ENCODE peak calls at places on chromosome 16, in nine cellular contexts. O, S, Z, G, U, I, N, C and Y are unnamed samples.

GRCh38 chr16:53985865-53986264 is 281.9 kb downstream of the FTO start:
- DNase-seq in U (no peak), C (no peak), N (no peak), S (no peak), O (no peak), Z (no peak), G (no peak), I (no peak), Y (no peak)

GRCh38 chr16:1451702-1452392 is 7.5 kb upstream of the CCDC154 start:
- DNase-seq in C (no peak), N (no peak), I (no peak), G (no peak), Z (no peak), U (no peak), O (no peak), S (no peak), Y (no peak)

GRCh38 chr16:29974291-29975133 is 844 bp downstream of the TAOK2 start:
- DNase-seq in U (peak; percentile 35), I (peak; percentile 61), G (no peak), O (no peak), Z (peak; percentile 71), N (no peak), S (peak; percentile 81), C (no peak), Y (peak; percentile 70)

GRCh38 chr16:4160663-4161436 is 44.6 kb upstream of the ADCY9 start:
- DNase-seq in N (no peak), I (no peak), U (no peak), O (no peak), S (no peak), C (no peak), G (no peak), Z (no peak), Y (no peak)

GRCh38 chr16:5024632-5025031 is 9.1 kb downstream of the NAGPA start:
- DNase-seq in Z (no peak), O (peak; percentile 24), N (no peak), C (peak; percentile 57), U (peak; percentile 44), G (no peak), I (no peak), S (no peak), Y (no peak)

GRCh38 chr16:22373662-22374310 is 633 bp downstream of the CDR2 start:
- DNase-seq in I (peak; percentile 73), Z (peak; percentile 26), U (peak; percentile 52), N (no peak), C (peak; percentile 58), G (peak; percentile 78), S (peak; percentile 89), O (no peak), Y (peak; percentile 72)

GRCh38 chr16:46884513-46885293 is 541 bp downstream of the GPT2 start:
- DNase-seq in G (no peak), C (no peak), I (no peak), N (no peak), O (no peak), S (peak; percentile 84), U (peak; percentile 28), Z (no peak), Y (no peak)

GRCh38 chr16:57711-58110 is 4.1 kb downstream of the SNRNP25 start:
- DNase-seq in N (no peak), I (peak; percentile 59), U (no peak), C (no peak), G (no peak), O (no peak), S (peak; percentile 31), Z (no peak), Y (no peak)

GRCh38 chr16:69930117-69930776 is 20.9 kb upstream of the CLEC18A start:
- DNase-seq in S (no peak), U (peak; percentile 43), I (peak; percentile 69), G (no peak), O (peak; percentile 40), N (no peak), Z (peak; percentile 74), C (peak; percentile 61), Y (peak; percentile 44)

GRCh38 chr16:1678500-1679098 is 520 bp downstream of the JPT2 start:
- DNase-seq in N (no peak), I (no peak), C (peak; percentile 50), O (no peak), S (no peak), U (peak; percentile 51), G (peak; percentile 66), Z (peak; percentile 17), Y (no peak)

GRCh38 chr16:1019234-1019933 is 37.8 kb downstream of the SOX8 start:
- DNase-seq in U (no peak), C (no peak), I (no peak), G (no peak), Z (peak; percentile 58), N (no peak), O (no peak), S (no peak), Y (no peak)

GRCh38 chr16:82682757-82683156 is 56.0 kb downstream of the CDH13 start:
- DNase-seq in G (no peak), Z (no peak), S (no peak), U (no peak), N (no peak), O (no peak), C (no peak), I (no peak), Y (no peak)

GRCh38 chr16:57379579-57379978 is 7.3 kb downstream of the CX3CL1 start:
- DNase-seq in U (no peak), G (no peak), O (no peak), N (no peak), Z (no peak), I (no peak), S (no peak), C (no peak), Y (no peak)

GRCh38 chr16:29702307-29702706 is 23.3 kb downstream of the QPRT start:
- DNase-seq in I (no peak), O (no peak), U (no peak), G (no peak), S (no peak), Z (no peak), N (no peak), C (no peak), Y (no peak)

GRCh38 chr16:66248096-66248495 is 118.4 kb upstream of the CDH5 start:
- DNase-seq in I (peak; percentile 90), N (no peak), C (peak; percentile 54), S (no peak), U (peak; percentile 37), G (peak; percentile 56), Z (peak; percentile 44), O (no peak), Y (no peak)

GRCh38 chr16:75203667-75204409 is 3.1 kb downstream of the CTRB2 start:
- DNase-seq in Z (no peak), I (no peak), O (no peak), U (no peak), S (peak; percentile 51), G (peak; percentile 44), N (no peak), C (no peak), Y (peak; percentile 70)

GRCh38 chr16:2516391-2517240 is 2.9 kb downstream of the ATP6V0C start:
- DNase-seq in N (no peak), I (no peak), S (peak; percentile 85), O (no peak), U (no peak), Z (peak; percentile 18), G (no peak), C (no peak), Y (peak; percentile 68)

GRCh38 chr16:87570938-87571867 is 31.1 kb upstream of the JPH3 start:
- DNase-seq in I (no peak), N (no peak), Z (peak; percentile 40), O (peak; percentile 42), G (peak; percentile 66), S (peak; percentile 73), C (peak; percentile 41), U (peak; percentile 66), Y (no peak)

GRCh38 chr16:64408699-64409098 is 713.2 kb downstream of the CDH11 start:
- DNase-seq in U (no peak), S (no peak), G (no peak), N (no peak), Z (no peak), I (no peak), C (no peak), O (no peak), Y (no peak)
- TF ChIP-seq CTCF in U (no peak), S (no peak), G (no peak), N (no peak), Z (no peak), I (no peak), C (no peak), O (no peak), Y (no peak)

GRCh38 chr16:73399486-73399885 is 351.6 kb upstream of the ZFHX3 start:
- DNase-seq in S (no peak), N (no peak), Z (no peak), C (no peak), U (no peak), I (no peak), G (no peak), O (no peak), Y (no peak)
- H3K36me3 ChIP-seq in S (no peaks in the 10 kb centered on the region), N (no peaks in the 10 kb centered on the region), Z (no peaks in the 10 kb centered on the region), C (no peaks in the 10 kb centered on the region), U (no peaks in the 10 kb centered on the region), I (no peaks in the 10 kb centered on the region), G (no peaks in the 10 kb centered on the region), O (no peaks in the 10 kb centered on the region), Y (no peaks in the 10 kb centered on the region)

GRCh38 chr16:8852534-8852933 is 16.3 kb downstream of the CARHSP1 start:
- DNase-seq in S (peak; percentile 8), U (no peak), Z (no peak), N (no peak), C (peak; percentile 15), I (no peak), O (no peak), G (peak; percentile 34), Y (no peak)

GRCh38 chr16:8851761-8852403 is 16.9 kb downstream of the CARHSP1 start:
- DNase-seq in I (no peak), U (no peak), Z (peak; percentile 2), G (peak; percentile 42), S (peak; percentile 22), C (peak; percentile 16), O (no peak), N (no peak), Y (no peak)

GRCh38 chr16:8854298-8854948 is 14.4 kb downstream of the CARHSP1 start:
- DNase-seq in I (no peak), C (peak; percentile 16), O (no peak), N (no peak), G (peak; percentile 34), U (peak; percentile 4), S (peak; percentile 44), Z (no peak), Y (no peak)

GRCh38 chr16:8853611-8854010 is 15.2 kb downstream of the CARHSP1 start:
- DNase-seq in N (no peak), C (peak; percentile 12), S (peak; percentile 13), U (no peak), Z (no peak), O (no peak), I (no peak), G (peak; percentile 12), Y (no peak)

DNA sequence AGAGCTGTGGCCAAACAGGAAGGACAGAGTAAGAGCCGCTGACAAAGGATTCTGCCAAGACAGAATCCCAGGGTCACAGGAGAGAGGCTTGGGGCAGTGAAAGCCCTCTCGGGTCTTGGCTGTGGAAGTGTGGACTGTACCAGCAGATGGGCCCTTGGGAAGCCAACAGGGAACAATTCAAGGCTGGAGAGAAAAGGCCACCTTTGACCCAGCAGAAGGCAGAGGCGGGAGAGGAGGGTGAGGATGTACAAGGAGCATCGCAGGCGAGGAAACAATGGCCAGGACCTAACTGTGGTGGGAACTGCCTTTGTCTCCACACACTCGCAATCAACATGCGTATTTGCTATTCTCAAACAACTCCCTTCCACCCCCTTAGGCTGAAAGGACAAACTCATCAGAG is 15.7 kb downstream of the CARHSP1 start:
- DNase-seq in C (peak; percentile 16), O (no peak), G (peak; percentile 33), U (no peak), I (no peak), Z (no peak), N (no peak), S (no peak), Y (no peak)
- H3K27ac ChIP-seq in C (no peak overlapping the region), O (peak overlapping the region; percentile 24), G (no peak overlapping the region), U (no peak overlapping the region), I (no peak overlapping the region), Z (peak overlapping the region; percentile 50), N (peak overlapping the region; percentile 76), S (no peak overlapping the region), Y (no peak overlapping the region)

GRCh38 chr16:48539485-48540221 is 70.3 kb downstream of the N4BP1 start:
- DNase-seq in O (no peak), U (no peak), I (no peak), C (no peak), Z (no peak), G (no peak), N (no peak), S (no peak), Y (no peak)
- TF ChIP-seq CTCF in O (no peak), U (no peak), I (no peak), C (no peak), Z (no peak), G (no peak), N (no peak), S (no peak), Y (no peak)